ENCODE peak calls at places on chromosomes 11 and 22, in seven cellular contexts. R is HTR-8/SVneo; W is substantia nigra; C is KG1; S is renal cortical epithelial cell; Y is LHCN-M2; J is stimulated activated CD4-positive, alpha-beta T cell treated with anti-CD3 and anti-CD28 coated beads, TNF-alpha, amount 100 ng/mL, for 4 hours. P is an unnamed sample.

GRCh38 chr11:114346709-114347141 is 50.5 kb downstream of the NNMT start:
- DNase-seq in R (no peak), W (no peak), C (no peak), S (no peak), Y (peak; percentile 44), J (no peak), P (no peak)

GRCh38 chr11:3103076-3103475 is 45.9 kb upstream of the CARS1 start:
- DNase-seq in R (no peak), W (no peak), C (no peak), S (no peak), Y (no peak), J (no peak), P (no peak)

GRCh38 chr11:26649884-26650283 is 72.0 kb downstream of the SLC5A12 start:
- DNase-seq in R (peak; percentile 31), W (no peak), C (peak; percentile 2), S (peak; percentile 66), Y (peak; percentile 49), J (no peak), P (peak; percentile 55)

GRCh38 chr11:118076754-118077281 is at the start of gene TMPRSS4:
- DNase-seq in R (no peak), W (no peak), C (no peak), S (peak; percentile 86), Y (no peak), J (no peak), P (peak; percentile 86)

GRCh38 chr11:104219081-104219480 is 55.1 kb upstream of the PDGFD start:
- DNase-seq in R (no peak), W (no peak), C (no peak), S (no peak), Y (no peak), J (no peak), P (no peak)

GRCh38 chr22:50089231-50090140 is at the start of gene MOV10L1:
- DNase-seq in R (no peak), W (no peak), C (no peak), S (no peak), Y (no peak), J (no peak), P (no peak)

GRCh38 chr22:20746466-20747189 is 27.3 kb upstream of the SERPIND1 start:
- DNase-seq in R (no peak), W (no peak), C (no peak), S (no peak), Y (no peak), J (no peak), P (no peak)

GRCh38 chr11:20275987-20276660 is 87.4 kb upstream of the HTATIP2 start:
- DNase-seq in R (no peak), W (no peak), C (no peak), S (peak; percentile 88), Y (no peak), J (no peak), P (no peak)

GRCh38 chr11:67053896-67054850 is 2.5 kb upstream of the RHOD start:
- DNase-seq in R (peak; percentile 81), W (no peak), C (peak; percentile 18), S (peak; percentile 70), Y (peak; percentile 20), J (no peak), P (peak; percentile 17)

GRCh38 chr22:28222066-28222465 is 303.0 kb upstream of the PITPNB start:
- DNase-seq in R (no peak), W (no peak), C (no peak), S (no peak), Y (no peak), J (no peak), P (no peak)

GRCh38 chr22:27985323-27986275 is 66.5 kb upstream of the PITPNB start:
- DNase-seq in R (no peak), W (no peak), C (no peak), S (no peak), Y (no peak), J (no peak), P (no peak)

GRCh38 chr11:57818812-57819211 is 57.2 kb downstream of the CTNND1 start:
- DNase-seq in R (no peak), W (no peak), C (no peak), S (no peak), Y (no peak), J (no peak), P (no peak)

GRCh38 chr11:70191495-70192140 is 11.5 kb upstream of the FADD start:
- DNase-seq in R (peak; percentile 84), W (no peak), C (peak; percentile 35), S (no peak), Y (no peak), J (peak; percentile 17), P (peak; percentile 70)

GRCh38 chr11:117818036-117818858 is 6.3 kb downstream of the FXYD2 start:
- DNase-seq in R (no peak), W (no peak), C (no peak), S (peak; percentile 93), Y (no peak), J (no peak), P (no peak)

GRCh38 chr11:10751581-10751940 is 515 bp downstream of the CTR9 start:
- DNase-seq in R (no peak), W (no peak), C (no peak), S (no peak), Y (no peak), J (no peak), P (no peak)

GRCh38 chr11:41051919-41052630 is 407.4 kb downstream of the LRRC4C start:
- DNase-seq in R (no peak), W (no peak), C (no peak), S (no peak), Y (no peak), J (no peak), P (no peak)

GRCh38 chr11:128790200-128790599 is 76.9 kb downstream of the KCNJ1 start:
- DNase-seq in R (no peak), W (peak; percentile 5), C (no peak), S (no peak), Y (peak; percentile 11), J (no peak), P (no peak)

GRCh38 chr11:62599069-62599696 is 2.5 kb downstream of the MTA2 start:
- DNase-seq in R (peak; percentile 85), W (peak; percentile 51), C (peak; percentile 99), S (peak; percentile 97), Y (peak; percentile 99), J (peak; percentile 90), P (peak; percentile 91)

GRCh38 chr11:62547691-62548281 is 1.2 kb upstream of the AHNAK start:
- DNase-seq in R (no peak), W (no peak), C (no peak), S (peak; percentile 63), Y (peak; percentile 66), J (no peak), P (no peak)

GRCh38 chr11:113577356-113578163 is 102.4 kb upstream of the DRD2 start:
- DNase-seq in R (no peak), W (no peak), C (no peak), S (peak; percentile 3), Y (no peak), J (no peak), P (peak; percentile 81)

GRCh38 chr11:132496341-132496740 is 1036.0 kb downstream of the OPCML start:
- DNase-seq in R (no peak), W (no peak), C (no peak), S (peak; percentile 10), Y (no peak), J (no peak), P (peak; percentile 32)

GRCh38 chr11:64862914-64863313 is 15.5 kb downstream of the EHD1 start:
- DNase-seq in R (no peak), W (no peak), C (no peak), S (no peak), Y (no peak), J (no peak), P (no peak)

GRCh38 chr11:76455331-76455730 is 10.5 kb downstream of the EMSY start:
- DNase-seq in R (no peak), W (no peak), C (no peak), S (peak; percentile 7), Y (no peak), J (no peak), P (no peak)

GRCh38 chr11:29019960-29020683 is 911.9 kb downstream of the METTL15 start:
- DNase-seq in R (peak; percentile 5), W (no peak), C (no peak), S (peak; percentile 61), Y (peak; percentile 72), J (no peak), P (peak; percentile 1)

GRCh38 chr11:72781063-72781312 is 12.9 kb downstream of the STARD10 start:
- DNase-seq in R (no peak), W (no peak), C (no peak), S (no peak), Y (no peak), J (no peak), P (no peak)

GRCh38 chr11:72890881-72891280 is 76.7 kb downstream of the ATG16L2 start:
- DNase-seq in R (no peak), W (no peak), C (no peak), S (no peak), Y (no peak), J (no peak), P (no peak)

GRCh38 chr11:21040615-21041014 is 371.2 kb downstream of the NELL1 start:
- DNase-seq in R (no peak), W (no peak), C (no peak), S (peak; percentile 27), Y (no peak), J (no peak), P (no peak)

GRCh38 chr22:22687638-22688500 is 43.5 kb downstream of the GGTLC2 start:
- DNase-seq in R (no peak), W (no peak), C (no peak), S (peak; percentile 71), Y (peak; percentile 40), J (no peak), P (peak; percentile 16)

GRCh38 chr11:12131943-12132789 is 21.8 kb downstream of the MICAL2 start:
- DNase-seq in R (no peak), W (no peak), C (no peak), S (no peak), Y (no peak), J (no peak), P (no peak)

GRCh38 chr11:117610045-117610444 is 187.0 kb downstream of the DSCAML1 start:
- DNase-seq in R (no peak), W (no peak), C (no peak), S (peak; percentile 89), Y (no peak), J (no peak), P (no peak)

GRCh38 chr11:76769645-76770586 is 13.2 kb upstream of the TSKU start:
- DNase-seq in R (no peak), W (no peak), C (no peak), S (peak; percentile 84), Y (no peak), J (no peak), P (no peak)

GRCh38 chr22:35544189-35544588 is 3.6 kb downstream of the RASD2 start:
- DNase-seq in R (no peak), W (no peak), C (no peak), S (no peak), Y (no peak), J (no peak), P (no peak)

GRCh38 chr11:132054822-132055221 is 684.4 kb downstream of the NTM start:
- DNase-seq in R (peak; percentile 42), W (no peak), C (no peak), S (peak; percentile 84), Y (peak; percentile 97), J (no peak), P (no peak)

GRCh38 chr11:78586452-78587046 is 11.9 kb upstream of the NARS2 start:
- DNase-seq in R (no peak), W (no peak), C (peak; percentile 7), S (no peak), Y (peak; percentile 26), J (no peak), P (no peak)

GRCh38 chr22:17938484-17938924 is 85.9 kb downstream of the MICAL3 start:
- DNase-seq in R (no peak), W (no peak), C (no peak), S (no peak), Y (no peak), J (no peak), P (no peak)

GRCh38 chr22:50119768-50120251 is 30.0 kb downstream of the MOV10L1 start:
- DNase-seq in R (no peak), W (no peak), C (no peak), S (no peak), Y (no peak), J (no peak), P (peak; percentile 6)

GRCh38 chr11:66975403-66976047 is 421 bp downstream of the C11orf86 start:
- DNase-seq in R (no peak), W (no peak), C (no peak), S (no peak), Y (no peak), J (no peak), P (no peak)

GRCh38 chr22:37525073-37525745 is 6.0 kb upstream of the CARD10 start:
- DNase-seq in R (peak; percentile 78), W (no peak), C (no peak), S (peak; percentile 76), Y (peak; percentile 87), J (peak; percentile 19), P (no peak)